ENCODE peak calls at places on chromosomes 7 and 10, in seven cellular contexts. A, Z, M, J, I, Y and X are unnamed samples. For H3K27me3, the result is how much of the 10 kb centered on the place peaks cover.

GRCh38 chr10:106132956-106133355 is 1031.5 kb downstream of the SORCS1 start:
- DNase-seq in A (no peak), Z (no peak), M (no peak), J (no peak), I (peak), Y (no peak), X (no peak)

GRCh38 chr10:72784551-72785421 is 92.8 kb downstream of the MCU start:
- DNase-seq in A (peak), Z (peak), M (peak), J (peak), I (peak), Y (peak), X (no peak)

GRCh38 chr7:116426428-116427156 is 72.9 kb upstream of the CAV2 start:
- DNase-seq in A (peak), Z (peak), M (peak), J (no peak), I (peak), Y (no peak), X (no peak)

GRCh38 chr10:110820321-110820814 is 51.4 kb upstream of the PDCD4 start:
- DNase-seq in A (no peak), Z (peak), M (peak), J (no peak), I (no peak), Y (no peak), X (no peak)

GRCh38 chr7:11261470-11261869 is 287.8 kb downstream of the PHF14 start:
- DNase-seq in A (peak), Z (peak), M (no peak), J (no peak), I (peak), Y (no peak), X (no peak)

GRCh38 chr7:78225534-78225933 is 427.0 kb downstream of the PHTF2 start:
- DNase-seq in A (no peak), Z (no peak), M (no peak), J (no peak), I (no peak), Y (no peak), X (no peak)

GRCh38 chr7:48249162-48249561 is 77.9 kb downstream of the ABCA13 start:
- DNase-seq in A (no peak), Z (no peak), M (no peak), J (no peak), I (no peak), Y (no peak), X (no peak)

GRCh38 chr10:16909271-16909767 is 92.1 kb upstream of the RSU1 start:
- DNase-seq in A (no peak), Z (no peak), M (peak), J (no peak), I (no peak), Y (no peak), X (no peak)

GRCh38 chr7:8373856-8374255 is 59.6 kb upstream of the NXPH1 start:
- DNase-seq in A (no peak), Z (no peak), M (no peak), J (peak), I (no peak), Y (no peak), X (no peak)

GRCh38 chr7:27185708-27186449 is 847 bp upstream of the HOXA11 start:
- DNase-seq in A (no peak), Z (no peak), M (no peak), J (no peak), I (no peak), Y (no peak), X (no peak)

GRCh38 chr7:158476303-158476932 is 111.2 kb downstream of the PTPRN2 start:
- DNase-seq in A (no peak), Z (no peak), M (no peak), J (no peak), I (no peak), Y (no peak), X (no peak)

GRCh38 chr7:156848979-156849378 is 44.0 kb downstream of the LMBR1 start:
- DNase-seq in A (no peak), Z (no peak), M (no peak), J (no peak), I (no peak), Y (no peak), X (no peak)

GRCh38 chr7:93310346-93310745 is 78.2 kb downstream of the VPS50 start:
- DNase-seq in A (no peak), Z (no peak), M (peak), J (no peak), I (peak), Y (no peak), X (no peak)

GRCh38 chr7:73519867-73520672 is 2.0 kb downstream of the BAZ1B start:
- DNase-seq in A (no peak), Z (no peak), M (peak), J (no peak), I (no peak), Y (peak), X (peak)

GRCh38 chr10:36114913-36115312 is 472.8 kb upstream of the FZD8 start:
- DNase-seq in A (no peak), Z (peak), M (peak), J (no peak), I (peak), Y (no peak), X (no peak)

GRCh38 chr10:133151528-133151927 is 8.5 kb upstream of the KNDC1 start:
- DNase-seq in A (no peak), Z (no peak), M (no peak), J (peak), I (no peak), Y (peak), X (no peak)

GRCh38 chr10:70843333-70843732 is 27.6 kb downstream of the SGPL1 start:
- DNase-seq in A (no peak), Z (no peak), M (no peak), J (no peak), I (no peak), Y (no peak), X (no peak)

GRCh38 chr10:77297370-77297692 is 340.3 kb downstream of the KCNMA1 start:
- DNase-seq in A (no peak), Z (peak), M (peak), J (no peak), I (peak), Y (no peak), X (no peak)

GRCh38 chr7:31051598-31052503 is at the start of gene ADCYAP1R1:
- DNase-seq in A (no peak), Z (peak), M (no peak), J (peak), I (no peak), Y (peak), X (no peak)

GRCh38 chr10:69242844-69243212 is 22.7 kb downstream of the HKDC1 start:
- DNase-seq in A (no peak), Z (no peak), M (no peak), J (no peak), I (no peak), Y (no peak), X (no peak)

GRCh38 chr7:18903676-18904075 is 213.8 kb downstream of the TWIST1 start:
- DNase-seq in A (no peak), Z (no peak), M (peak), J (no peak), I (no peak), Y (no peak), X (no peak)

GRCh38 chr10:112208292-112208691 is 24.7 kb upstream of the GPAM start:
- DNase-seq in A (no peak), Z (no peak), M (peak), J (no peak), I (no peak), Y (no peak), X (no peak)

GRCh38 chr7:32914186-32914585 is 22.6 kb upstream of the KBTBD2 start:
- DNase-seq in A (no peak), Z (no peak), M (no peak), J (no peak), I (no peak), Y (no peak), X (no peak)

GRCh38 chr7:71210220-71210619 is 78.3 kb downstream of the GALNT17 start:
- DNase-seq in A (no peak), Z (no peak), M (no peak), J (no peak), I (no peak), Y (no peak), X (no peak)

GRCh38 chr7:136953386-136953785 is 84.9 kb downstream of the CHRM2 start:
- DNase-seq in A (no peak), Z (no peak), M (peak), J (no peak), I (peak), Y (no peak), X (no peak)

GRCh38 chr10:93222876-93223275 is 149.2 kb downstream of the CYP26A1 start:
- DNase-seq in A (no peak), Z (no peak), M (no peak), J (no peak), I (no peak), Y (no peak), X (no peak)

GRCh38 chr10:70575486-70575873 is 27.1 kb downstream of the PRF1 start:
- DNase-seq in A (no peak), Z (no peak), M (peak), J (no peak), I (no peak), Y (no peak), X (peak)

GRCh38 chr10:103227416-103227815 is 18.3 kb upstream of the RPEL1 start:
- DNase-seq in A (no peak), Z (no peak), M (peak), J (no peak), I (peak), Y (no peak), X (no peak)

GRCh38 chr7:128845987-128846386 is 15.8 kb downstream of the FLNC start:
- DNase-seq in A (no peak), Z (no peak), M (no peak), J (no peak), I (no peak), Y (no peak), X (no peak)
- TF ChIP-seq EZH2phosphoT487 in A (no peak), Z (no peak), M (no peak), J (no peak), I (no peak), Y (no peak), X (no peak)

DNA sequence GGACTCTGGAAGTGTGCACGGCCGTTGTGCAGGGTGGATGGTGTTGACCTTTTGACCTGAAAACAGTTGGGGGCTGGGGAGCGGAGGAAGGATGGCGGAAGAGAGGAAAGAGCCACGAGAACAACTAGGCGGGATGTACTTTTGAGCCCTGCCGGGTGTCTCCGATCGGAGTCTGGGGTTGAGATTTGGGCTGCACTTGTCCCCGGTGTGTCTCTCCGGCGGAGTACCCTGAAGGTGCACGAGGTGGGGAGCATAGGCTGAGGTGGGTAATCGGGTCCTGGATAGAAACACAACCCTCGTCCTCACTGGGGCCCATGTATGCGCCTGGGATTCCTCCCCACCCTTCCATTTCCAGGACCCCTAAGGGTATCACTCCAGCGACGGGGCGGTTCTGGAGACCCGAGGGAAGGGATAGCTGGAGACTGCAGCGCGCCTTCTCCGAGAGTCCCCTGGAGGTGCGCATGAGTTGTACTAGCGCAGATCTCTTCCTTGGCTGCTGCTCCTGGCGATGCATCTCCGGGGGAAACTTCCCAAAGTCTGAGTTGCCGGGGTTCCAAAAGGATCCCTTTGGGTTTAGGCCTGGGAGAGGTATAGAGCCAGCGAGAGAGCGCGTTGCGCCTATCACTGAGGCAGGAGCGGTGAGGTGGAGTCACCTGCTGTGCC is 4.6 kb upstream of the HMX2 start:
- DNase-seq in A (no peak), Z (no peak), M (no peak), J (peak), I (no peak), Y (peak), X (no peak)
- H3K27me3 ChIP-seq in A (under half), Z (half or more), M (half or more), J (half or more), I (under half), Y (half or more), X (half or more)

GRCh38 chr10:28566458-28566857 is 33.5 kb downstream of the WAC start:
- DNase-seq in A (no peak), Z (no peak), M (peak), J (no peak), I (no peak), Y (no peak), X (no peak)
- H3K27ac ChIP-seq in A (no peak), Z (no peak), M (no peak), J (no peak), I (no peak), Y (no peak), X (no peak)

GRCh38 chr10:32417906-32418547 is 27.9 kb upstream of the CCDC7 start:
- DNase-seq in A (no peak), Z (peak), M (peak), J (no peak), I (no peak), Y (no peak), X (no peak)
- TF ChIP-seq EZH2phosphoT487 in A (no peak), Z (no peak), M (no peak), J (no peak), I (no peak), Y (no peak), X (no peak)

GRCh38 chr7:132465516-132465915 is 110.8 kb downstream of the PLXNA4 start:
- DNase-seq in A (no peak), Z (no peak), M (no peak), J (no peak), I (no peak), Y (no peak), X (no peak)
- H3K27me3 ChIP-seq in A (half or more), Z (under half), M (under half), J (under half), I (under half), Y (under half), X (under half)